ENCODE peak calls at places on chromosomes 11 and 22, in ten cellular contexts. One of them, this sample, is unnamed.

GRCh38 chr11:107276057-107276456 is 181.6 kb downstream of the CWF19L2 start:
- DNase-seq in globus pallidus: no peak
- DNase-seq in dorsolateral prefrontal cortex: no peak
- DNase-seq in NCI-H2029: no peak
- DNase-seq in activated CD4-positive, alpha-beta T cell treated with anti-CD3 and anti-CD28 coated beads, Interleukin-2, amount 50 U/mL, for 4 hours: no peak
- DNase-seq in stimulated activated CD4-positive, alpha-beta T cell treated with anti-CD3 and anti-CD28 coated beads, Interleukin-4, amount 100 ng/mL, for 4 hours: no peak
- DNase-seq in NCI-H524: no peak
- DNase-seq in skeletal muscle cell: peak; percentile 66
- DNase-seq in upper lobe of right lung: no peak
- DNase-seq in SJCRH30: no peak
- DNase-seq in this sample: no peak

GRCh38 chr11:62445314-62445740 is 26.5 kb downstream of the SCGB1A1 start:
- DNase-seq in activated CD4-positive, alpha-beta T cell treated with anti-CD3 and anti-CD28 coated beads, Interleukin-2, amount 50 U/mL, for 4 hours: no peak
- DNase-seq in NCI-H2029: peak; percentile 46
- DNase-seq in skeletal muscle cell: no peak
- DNase-seq in upper lobe of right lung: no peak
- DNase-seq in stimulated activated CD4-positive, alpha-beta T cell treated with anti-CD3 and anti-CD28 coated beads, Interleukin-4, amount 100 ng/mL, for 4 hours: no peak
- DNase-seq in NCI-H524: no peak
- DNase-seq in dorsolateral prefrontal cortex: no peak
- DNase-seq in globus pallidus: no peak
- DNase-seq in SJCRH30: no peak
- DNase-seq in this sample: peak; percentile 66

GRCh38 chr22:48489551-48490512 is 1337.8 kb downstream of the BRD1 start:
- DNase-seq in skeletal muscle cell: no peak
- DNase-seq in SJCRH30: no peak
- DNase-seq in upper lobe of right lung: peak; percentile 69
- DNase-seq in activated CD4-positive, alpha-beta T cell treated with anti-CD3 and anti-CD28 coated beads, Interleukin-2, amount 50 U/mL, for 4 hours: no peak
- DNase-seq in dorsolateral prefrontal cortex: no peak
- DNase-seq in NCI-H2029: no peak
- DNase-seq in NCI-H524: no peak
- DNase-seq in stimulated activated CD4-positive, alpha-beta T cell treated with anti-CD3 and anti-CD28 coated beads, Interleukin-4, amount 100 ng/mL, for 4 hours: no peak
- DNase-seq in globus pallidus: no peak
- DNase-seq in this sample: no peak

GRCh38 chr11:128214263-128214662 is 373.1 kb downstream of the ETS1 start:
- DNase-seq in dorsolateral prefrontal cortex: no peak
- DNase-seq in skeletal muscle cell: no peak
- DNase-seq in upper lobe of right lung: no peak
- DNase-seq in NCI-H2029: no peak
- DNase-seq in NCI-H524: no peak
- DNase-seq in activated CD4-positive, alpha-beta T cell treated with anti-CD3 and anti-CD28 coated beads, Interleukin-2, amount 50 U/mL, for 4 hours: no peak
- DNase-seq in stimulated activated CD4-positive, alpha-beta T cell treated with anti-CD3 and anti-CD28 coated beads, Interleukin-4, amount 100 ng/mL, for 4 hours: no peak
- DNase-seq in SJCRH30: no peak
- DNase-seq in globus pallidus: no peak
- DNase-seq in this sample: no peak

GRCh38 chr11:68798221-68798813 is 43.4 kb downstream of the CPT1A start:
- DNase-seq in skeletal muscle cell: no peak
- DNase-seq in activated CD4-positive, alpha-beta T cell treated with anti-CD3 and anti-CD28 coated beads, Interleukin-2, amount 50 U/mL, for 4 hours: peak; percentile 26
- DNase-seq in globus pallidus: no peak
- DNase-seq in SJCRH30: peak; percentile 37
- DNase-seq in NCI-H524: peak; percentile 7
- DNase-seq in NCI-H2029: no peak
- DNase-seq in stimulated activated CD4-positive, alpha-beta T cell treated with anti-CD3 and anti-CD28 coated beads, Interleukin-4, amount 100 ng/mL, for 4 hours: peak; percentile 37
- DNase-seq in upper lobe of right lung: no peak
- DNase-seq in dorsolateral prefrontal cortex: no peak
- DNase-seq in this sample: no peak

GRCh38 chr11:118322721-118323120 is 18.2 kb downstream of the CD3E start:
- DNase-seq in dorsolateral prefrontal cortex: no peak
- DNase-seq in upper lobe of right lung: no peak
- DNase-seq in activated CD4-positive, alpha-beta T cell treated with anti-CD3 and anti-CD28 coated beads, Interleukin-2, amount 50 U/mL, for 4 hours: no peak
- DNase-seq in globus pallidus: no peak
- DNase-seq in stimulated activated CD4-positive, alpha-beta T cell treated with anti-CD3 and anti-CD28 coated beads, Interleukin-4, amount 100 ng/mL, for 4 hours: no peak
- DNase-seq in skeletal muscle cell: no peak
- DNase-seq in NCI-H524: no peak
- DNase-seq in NCI-H2029: no peak
- DNase-seq in SJCRH30: no peak
- DNase-seq in this sample: no peak

GRCh38 chr11:106012744-106013143 is 9.3 kb downstream of the MSANTD4 start:
- DNase-seq in NCI-H524: no peak
- DNase-seq in upper lobe of right lung: no peak
- DNase-seq in globus pallidus: no peak
- DNase-seq in stimulated activated CD4-positive, alpha-beta T cell treated with anti-CD3 and anti-CD28 coated beads, Interleukin-4, amount 100 ng/mL, for 4 hours: no peak
- DNase-seq in activated CD4-positive, alpha-beta T cell treated with anti-CD3 and anti-CD28 coated beads, Interleukin-2, amount 50 U/mL, for 4 hours: no peak
- DNase-seq in NCI-H2029: no peak
- DNase-seq in dorsolateral prefrontal cortex: peak; percentile 31
- DNase-seq in SJCRH30: peak; percentile 13
- DNase-seq in skeletal muscle cell: peak; percentile 40
- DNase-seq in this sample: no peak

GRCh38 chr11:57402188-57403066 is 12.0 kb upstream of the PRG2 start:
- DNase-seq in stimulated activated CD4-positive, alpha-beta T cell treated with anti-CD3 and anti-CD28 coated beads, Interleukin-4, amount 100 ng/mL, for 4 hours: no peak
- DNase-seq in dorsolateral prefrontal cortex: no peak
- DNase-seq in globus pallidus: no peak
- DNase-seq in NCI-H524: no peak
- DNase-seq in activated CD4-positive, alpha-beta T cell treated with anti-CD3 and anti-CD28 coated beads, Interleukin-2, amount 50 U/mL, for 4 hours: no peak
- DNase-seq in upper lobe of right lung: no peak
- DNase-seq in SJCRH30: no peak
- DNase-seq in skeletal muscle cell: no peak
- DNase-seq in NCI-H2029: peak; percentile 38
- DNase-seq in this sample: no peak

GRCh38 chr11:58165504-58166106 is 23.3 kb upstream of the OR9Q2 start:
- DNase-seq in NCI-H524: no peak
- DNase-seq in dorsolateral prefrontal cortex: no peak
- DNase-seq in upper lobe of right lung: no peak
- DNase-seq in NCI-H2029: no peak
- DNase-seq in skeletal muscle cell: no peak
- DNase-seq in globus pallidus: no peak
- DNase-seq in activated CD4-positive, alpha-beta T cell treated with anti-CD3 and anti-CD28 coated beads, Interleukin-2, amount 50 U/mL, for 4 hours: no peak
- DNase-seq in stimulated activated CD4-positive, alpha-beta T cell treated with anti-CD3 and anti-CD28 coated beads, Interleukin-4, amount 100 ng/mL, for 4 hours: no peak
- DNase-seq in SJCRH30: no peak
- DNase-seq in this sample: peak; percentile 65

GRCh38 chr22:30969532-30970355 is 679 bp downstream of the TUG1 start:
- DNase-seq in dorsolateral prefrontal cortex: no peak
- DNase-seq in stimulated activated CD4-positive, alpha-beta T cell treated with anti-CD3 and anti-CD28 coated beads, Interleukin-4, amount 100 ng/mL, for 4 hours: peak; percentile 36
- DNase-seq in skeletal muscle cell: peak; percentile 0
- DNase-seq in NCI-H524: no peak
- DNase-seq in upper lobe of right lung: no peak
- DNase-seq in NCI-H2029: no peak
- DNase-seq in globus pallidus: no peak
- DNase-seq in activated CD4-positive, alpha-beta T cell treated with anti-CD3 and anti-CD28 coated beads, Interleukin-2, amount 50 U/mL, for 4 hours: peak; percentile 18
- DNase-seq in SJCRH30: peak; percentile 36
- DNase-seq in this sample: no peak

GRCh38 chr11:104254347-104254746 is 90.4 kb upstream of the PDGFD start:
- DNase-seq in globus pallidus: no peak
- DNase-seq in NCI-H524: peak; percentile 44
- DNase-seq in activated CD4-positive, alpha-beta T cell treated with anti-CD3 and anti-CD28 coated beads, Interleukin-2, amount 50 U/mL, for 4 hours: no peak
- DNase-seq in stimulated activated CD4-positive, alpha-beta T cell treated with anti-CD3 and anti-CD28 coated beads, Interleukin-4, amount 100 ng/mL, for 4 hours: no peak
- DNase-seq in SJCRH30: peak; percentile 25
- DNase-seq in dorsolateral prefrontal cortex: no peak
- DNase-seq in skeletal muscle cell: peak; percentile 3
- DNase-seq in NCI-H2029: no peak
- DNase-seq in upper lobe of right lung: peak; percentile 43
- DNase-seq in this sample: no peak

GRCh38 chr11:112321521-112322172 is 61.0 kb upstream of the PLET1 start:
- DNase-seq in stimulated activated CD4-positive, alpha-beta T cell treated with anti-CD3 and anti-CD28 coated beads, Interleukin-4, amount 100 ng/mL, for 4 hours: no peak
- DNase-seq in dorsolateral prefrontal cortex: no peak
- DNase-seq in NCI-H2029: peak; percentile 96
- DNase-seq in SJCRH30: peak; percentile 77
- DNase-seq in skeletal muscle cell: peak; percentile 91
- DNase-seq in globus pallidus: no peak
- DNase-seq in NCI-H524: peak; percentile 98
- DNase-seq in activated CD4-positive, alpha-beta T cell treated with anti-CD3 and anti-CD28 coated beads, Interleukin-2, amount 50 U/mL, for 4 hours: no peak
- DNase-seq in upper lobe of right lung: peak; percentile 85
- DNase-seq in this sample: peak; percentile 94

GRCh38 chr11:105045897-105046296 is 762 bp upstream of the CARD16 start:
- DNase-seq in NCI-H2029: no peak
- DNase-seq in upper lobe of right lung: no peak
- DNase-seq in skeletal muscle cell: peak; percentile 23
- DNase-seq in stimulated activated CD4-positive, alpha-beta T cell treated with anti-CD3 and anti-CD28 coated beads, Interleukin-4, amount 100 ng/mL, for 4 hours: no peak
- DNase-seq in SJCRH30: no peak
- DNase-seq in activated CD4-positive, alpha-beta T cell treated with anti-CD3 and anti-CD28 coated beads, Interleukin-2, amount 50 U/mL, for 4 hours: no peak
- DNase-seq in dorsolateral prefrontal cortex: no peak
- DNase-seq in globus pallidus: no peak
- DNase-seq in NCI-H524: no peak
- DNase-seq in this sample: no peak

GRCh38 chr11:76096552-76096951 is 109.8 kb downstream of the WNT11 start:
- DNase-seq in upper lobe of right lung: no peak
- DNase-seq in activated CD4-positive, alpha-beta T cell treated with anti-CD3 and anti-CD28 coated beads, Interleukin-2, amount 50 U/mL, for 4 hours: no peak
- DNase-seq in skeletal muscle cell: no peak
- DNase-seq in NCI-H2029: no peak
- DNase-seq in SJCRH30: no peak
- DNase-seq in NCI-H524: no peak
- DNase-seq in dorsolateral prefrontal cortex: no peak
- DNase-seq in globus pallidus: no peak
- DNase-seq in stimulated activated CD4-positive, alpha-beta T cell treated with anti-CD3 and anti-CD28 coated beads, Interleukin-4, amount 100 ng/mL, for 4 hours: no peak
- DNase-seq in this sample: no peak

GRCh38 chr11:15943418-15944197 is 412.7 kb downstream of the SOX6 start:
- DNase-seq in globus pallidus: no peak
- DNase-seq in NCI-H2029: no peak
- DNase-seq in activated CD4-positive, alpha-beta T cell treated with anti-CD3 and anti-CD28 coated beads, Interleukin-2, amount 50 U/mL, for 4 hours: no peak
- DNase-seq in SJCRH30: no peak
- DNase-seq in NCI-H524: no peak
- DNase-seq in skeletal muscle cell: no peak
- DNase-seq in upper lobe of right lung: no peak
- DNase-seq in dorsolateral prefrontal cortex: no peak
- DNase-seq in stimulated activated CD4-positive, alpha-beta T cell treated with anti-CD3 and anti-CD28 coated beads, Interleukin-4, amount 100 ng/mL, for 4 hours: no peak
- DNase-seq in this sample: no peak

GRCh38 chr11:1939006-1939626 is 8.0 kb upstream of the MRPL23 start:
- DNase-seq in NCI-H524: no peak
- DNase-seq in SJCRH30: no peak
- DNase-seq in NCI-H2029: no peak
- DNase-seq in dorsolateral prefrontal cortex: no peak
- DNase-seq in globus pallidus: no peak
- DNase-seq in stimulated activated CD4-positive, alpha-beta T cell treated with anti-CD3 and anti-CD28 coated beads, Interleukin-4, amount 100 ng/mL, for 4 hours: no peak
- DNase-seq in activated CD4-positive, alpha-beta T cell treated with anti-CD3 and anti-CD28 coated beads, Interleukin-2, amount 50 U/mL, for 4 hours: no peak
- DNase-seq in skeletal muscle cell: no peak
- DNase-seq in upper lobe of right lung: peak; percentile 42
- DNase-seq in this sample: no peak

GRCh38 chr22:19047993-19048392 is 74.2 kb downstream of the DGCR2 start:
- DNase-seq in stimulated activated CD4-positive, alpha-beta T cell treated with anti-CD3 and anti-CD28 coated beads, Interleukin-4, amount 100 ng/mL, for 4 hours: no peak
- DNase-seq in upper lobe of right lung: peak; percentile 11
- DNase-seq in NCI-H2029: no peak
- DNase-seq in dorsolateral prefrontal cortex: no peak
- DNase-seq in skeletal muscle cell: no peak
- DNase-seq in globus pallidus: no peak
- DNase-seq in NCI-H524: no peak
- DNase-seq in SJCRH30: no peak
- DNase-seq in activated CD4-positive, alpha-beta T cell treated with anti-CD3 and anti-CD28 coated beads, Interleukin-2, amount 50 U/mL, for 4 hours: no peak
- DNase-seq in this sample: no peak

GRCh38 chr11:123363556-123363955 is 66.5 kb upstream of the GRAMD1B start:
- DNase-seq in SJCRH30: no peak
- DNase-seq in stimulated activated CD4-positive, alpha-beta T cell treated with anti-CD3 and anti-CD28 coated beads, Interleukin-4, amount 100 ng/mL, for 4 hours: no peak
- DNase-seq in NCI-H2029: no peak
- DNase-seq in upper lobe of right lung: no peak
- DNase-seq in activated CD4-positive, alpha-beta T cell treated with anti-CD3 and anti-CD28 coated beads, Interleukin-2, amount 50 U/mL, for 4 hours: no peak
- DNase-seq in dorsolateral prefrontal cortex: no peak
- DNase-seq in NCI-H524: no peak
- DNase-seq in globus pallidus: no peak
- DNase-seq in skeletal muscle cell: no peak
- DNase-seq in this sample: peak; percentile 11

GRCh38 chr11:74677131-74677530 is 54.1 kb downstream of the CHRDL2 start:
- DNase-seq in dorsolateral prefrontal cortex: no peak
- DNase-seq in SJCRH30: peak; percentile 84
- DNase-seq in skeletal muscle cell: no peak
- DNase-seq in activated CD4-positive, alpha-beta T cell treated with anti-CD3 and anti-CD28 coated beads, Interleukin-2, amount 50 U/mL, for 4 hours: no peak
- DNase-seq in NCI-H2029: no peak
- DNase-seq in NCI-H524: no peak
- DNase-seq in upper lobe of right lung: no peak
- DNase-seq in stimulated activated CD4-positive, alpha-beta T cell treated with anti-CD3 and anti-CD28 coated beads, Interleukin-4, amount 100 ng/mL, for 4 hours: no peak
- DNase-seq in globus pallidus: no peak
- DNase-seq in this sample: no peak

GRCh38 chr11:36177837-36178236 is 111.4 kb downstream of the COMMD9 start:
- DNase-seq in skeletal muscle cell: no peak
- DNase-seq in SJCRH30: no peak
- DNase-seq in NCI-H2029: no peak
- DNase-seq in stimulated activated CD4-positive, alpha-beta T cell treated with anti-CD3 and anti-CD28 coated beads, Interleukin-4, amount 100 ng/mL, for 4 hours: no peak
- DNase-seq in NCI-H524: no peak
- DNase-seq in upper lobe of right lung: no peak
- DNase-seq in dorsolateral prefrontal cortex: no peak
- DNase-seq in globus pallidus: no peak
- DNase-seq in activated CD4-positive, alpha-beta T cell treated with anti-CD3 and anti-CD28 coated beads, Interleukin-2, amount 50 U/mL, for 4 hours: no peak
- DNase-seq in this sample: no peak

GRCh38 chr11:3984896-3985295 is 109.7 kb upstream of the RRM1 start:
- DNase-seq in stimulated activated CD4-positive, alpha-beta T cell treated with anti-CD3 and anti-CD28 coated beads, Interleukin-4, amount 100 ng/mL, for 4 hours: peak; percentile 16
- DNase-seq in NCI-H2029: no peak
- DNase-seq in activated CD4-positive, alpha-beta T cell treated with anti-CD3 and anti-CD28 coated beads, Interleukin-2, amount 50 U/mL, for 4 hours: peak; percentile 50
- DNase-seq in globus pallidus: no peak
- DNase-seq in skeletal muscle cell: no peak
- DNase-seq in upper lobe of right lung: no peak
- DNase-seq in dorsolateral prefrontal cortex: no peak
- DNase-seq in NCI-H524: no peak
- DNase-seq in SJCRH30: no peak
- DNase-seq in this sample: no peak

GRCh38 chr22:37020192-37020479 is 594 bp downstream of the MPST start:
- DNase-seq in SJCRH30: peak; percentile 26
- DNase-seq in skeletal muscle cell: no peak
- DNase-seq in NCI-H2029: no peak
- DNase-seq in upper lobe of right lung: no peak
- DNase-seq in activated CD4-positive, alpha-beta T cell treated with anti-CD3 and anti-CD28 coated beads, Interleukin-2, amount 50 U/mL, for 4 hours: no peak
- DNase-seq in NCI-H524: no peak
- DNase-seq in dorsolateral prefrontal cortex: no peak
- DNase-seq in stimulated activated CD4-positive, alpha-beta T cell treated with anti-CD3 and anti-CD28 coated beads, Interleukin-4, amount 100 ng/mL, for 4 hours: no peak
- DNase-seq in globus pallidus: peak; percentile 64
- DNase-seq in this sample: peak; percentile 62

GRCh38 chr11:118634435-118635236 is 27.2 kb downstream of the PHLDB1 start:
- DNase-seq in dorsolateral prefrontal cortex: no peak
- DNase-seq in upper lobe of right lung: peak; percentile 92
- DNase-seq in activated CD4-positive, alpha-beta T cell treated with anti-CD3 and anti-CD28 coated beads, Interleukin-2, amount 50 U/mL, for 4 hours: no peak
- DNase-seq in SJCRH30: no peak
- DNase-seq in NCI-H2029: peak; percentile 76
- DNase-seq in stimulated activated CD4-positive, alpha-beta T cell treated with anti-CD3 and anti-CD28 coated beads, Interleukin-4, amount 100 ng/mL, for 4 hours: no peak
- DNase-seq in globus pallidus: peak; percentile 47
- DNase-seq in NCI-H524: peak; percentile 40
- DNase-seq in skeletal muscle cell: no peak
- DNase-seq in this sample: peak; percentile 86

GRCh38 chr22:29009148-29009547 is 52.5 kb downstream of the C22orf31 start:
- DNase-seq in stimulated activated CD4-positive, alpha-beta T cell treated with anti-CD3 and anti-CD28 coated beads, Interleukin-4, amount 100 ng/mL, for 4 hours: no peak
- DNase-seq in upper lobe of right lung: no peak
- DNase-seq in SJCRH30: no peak
- DNase-seq in globus pallidus: no peak
- DNase-seq in activated CD4-positive, alpha-beta T cell treated with anti-CD3 and anti-CD28 coated beads, Interleukin-2, amount 50 U/mL, for 4 hours: no peak
- DNase-seq in skeletal muscle cell: no peak
- DNase-seq in NCI-H524: no peak
- DNase-seq in dorsolateral prefrontal cortex: no peak
- DNase-seq in NCI-H2029: no peak
- DNase-seq in this sample: no peak

GRCh38 chr11:2574553-2575535 is 125.0 kb downstream of the KCNQ1OT1 start:
- DNase-seq in activated CD4-positive, alpha-beta T cell treated with anti-CD3 and anti-CD28 coated beads, Interleukin-2, amount 50 U/mL, for 4 hours: no peak
- DNase-seq in skeletal muscle cell: peak; percentile 11
- DNase-seq in globus pallidus: peak; percentile 58
- DNase-seq in NCI-H524: no peak
- DNase-seq in upper lobe of right lung: peak; percentile 60
- DNase-seq in SJCRH30: peak; percentile 30
- DNase-seq in NCI-H2029: no peak
- DNase-seq in dorsolateral prefrontal cortex: peak; percentile 37
- DNase-seq in stimulated activated CD4-positive, alpha-beta T cell treated with anti-CD3 and anti-CD28 coated beads, Interleukin-4, amount 100 ng/mL, for 4 hours: no peak
- DNase-seq in this sample: peak; percentile 71

GRCh38 chr11:132856032-132856431 is 676.3 kb downstream of the OPCML start:
- DNase-seq in skeletal muscle cell: no peak
- DNase-seq in upper lobe of right lung: no peak
- DNase-seq in stimulated activated CD4-positive, alpha-beta T cell treated with anti-CD3 and anti-CD28 coated beads, Interleukin-4, amount 100 ng/mL, for 4 hours: no peak
- DNase-seq in NCI-H524: no peak
- DNase-seq in activated CD4-positive, alpha-beta T cell treated with anti-CD3 and anti-CD28 coated beads, Interleukin-2, amount 50 U/mL, for 4 hours: no peak
- DNase-seq in globus pallidus: no peak
- DNase-seq in SJCRH30: no peak
- DNase-seq in dorsolateral prefrontal cortex: no peak
- DNase-seq in NCI-H2029: no peak
- DNase-seq in this sample: no peak